ENCODE peak calls at places on chromosomes 4 and X, in six cellular contexts. Z, B, X, L, W and U are unnamed samples. For H3K4me1, the result is how much of the 10 kb centered on the place peaks cover.

GRCh38 chr4:1628892-1629703 is 55.0 kb downstream of the FAM53A start:
- DNase-seq in Z (peak), B (peak), X (peak), L (peak), W (peak), U (no peak)

GRCh38 chrX:119272882-119273806 is 37.1 kb downstream of the PGRMC1 start:
- DNase-seq in Z (no peak), B (peak), X (peak), L (no peak), W (no peak), U (peak)

GRCh38 chrX:69153060-69153730 is 12.1 kb downstream of the PJA1 start:
- DNase-seq in Z (peak), B (no peak), X (no peak), L (no peak), W (peak), U (peak)

GRCh38 chr4:5996641-5997040 is 21.6 kb downstream of the C4orf50 start:
- DNase-seq in Z (no peak), B (no peak), X (no peak), L (peak), W (no peak), U (no peak)

GRCh38 chr4:98204236-98204553 is 57.0 kb upstream of the RAP1GDS1 start:
- DNase-seq in Z (no peak), B (no peak), X (no peak), L (no peak), W (no peak), U (no peak)

GRCh38 chr4:163895369-163896005 is 401.0 kb downstream of the TMA16 start:
- DNase-seq in Z (no peak), B (no peak), X (no peak), L (no peak), W (no peak), U (no peak)

GRCh38 chr4:184398741-184399504 is 75.4 kb downstream of the IRF2 start:
- DNase-seq in Z (no peak), B (no peak), X (no peak), L (no peak), W (no peak), U (no peak)

GRCh38 chrX:54509401-54509800 is 13.4 kb upstream of the FGD1 start:
- DNase-seq in Z (no peak), B (no peak), X (peak), L (no peak), W (no peak), U (no peak)

GRCh38 chr4:76342803-76343202 is 36.3 kb downstream of the STBD1 start:
- DNase-seq in Z (no peak), B (no peak), X (no peak), L (no peak), W (no peak), U (no peak)

GRCh38 chrX:130981836-130982235 is 76.3 kb upstream of the ARHGAP36 start:
- DNase-seq in Z (no peak), B (no peak), X (no peak), L (no peak), W (no peak), U (no peak)

GRCh38 chr4:7254736-7255487 is 62.6 kb downstream of the SORCS2 start:
- DNase-seq in Z (no peak), B (peak), X (no peak), L (no peak), W (no peak), U (peak)

GRCh38 chr4:60201052-60201673 is 999.0 kb upstream of the ADGRL3 start:
- DNase-seq in Z (no peak), B (no peak), X (peak), L (no peak), W (peak), U (no peak)

GRCh38 chr4:14361084-14361483 is 641.2 kb upstream of the CPEB2 start:
- DNase-seq in Z (no peak), B (no peak), X (no peak), L (no peak), W (no peak), U (no peak)

GRCh38 chr4:30714408-30715031 is 5.6 kb upstream of the PCDH7 start:
- DNase-seq in Z (peak), B (no peak), X (peak), L (no peak), W (peak), U (no peak)

GRCh38 chr4:186020793-186021407 is 48.1 kb upstream of the TLR3 start:
- DNase-seq in Z (no peak), B (no peak), X (no peak), L (no peak), W (no peak), U (no peak)

GRCh38 chr4:84498203-84499026 is 677 bp downstream of the NKX6-1 start:
- DNase-seq in Z (no peak), B (peak), X (peak), L (no peak), W (no peak), U (no peak)

GRCh38 chr4:2783790-2784189 is 9.1 kb upstream of the SH3BP2 start:
- DNase-seq in Z (no peak), B (no peak), X (no peak), L (no peak), W (no peak), U (no peak)

GRCh38 chrX:126165721-126166401 is at the start of gene DCAF12L2:
- DNase-seq in Z (no peak), B (peak), X (peak), L (no peak), W (no peak), U (no peak)

GRCh38 chr4:11503166-11503565 is 74.5 kb upstream of the HS3ST1 start:
- DNase-seq in Z (peak), B (no peak), X (no peak), L (peak), W (no peak), U (no peak)

GRCh38 chr4:140661550-140661949 is 92.8 kb upstream of the UCP1 start:
- DNase-seq in Z (no peak), B (no peak), X (no peak), L (no peak), W (peak), U (no peak)

GRCh38 chrX:41923925-41924693 is 755 bp upstream of the CASK start:
- DNase-seq in Z (no peak), B (no peak), X (peak), L (no peak), W (no peak), U (no peak)

GRCh38 chr4:127609484-127609883 is 23.3 kb upstream of the INTU start:
- DNase-seq in Z (no peak), B (no peak), X (no peak), L (no peak), W (no peak), U (no peak)

GRCh38 chrX:53071604-53072417 is 10.4 kb upstream of the TSPYL2 start:
- DNase-seq in Z (peak), B (peak), X (peak), L (peak), W (peak), U (no peak)

GRCh38 chrX:15366507-15367352 is 17.5 kb downstream of the VEGFD start:
- DNase-seq in Z (no peak), B (no peak), X (no peak), L (no peak), W (no peak), U (no peak)

GRCh38 chr4:39521253-39521908 is 5.9 kb downstream of the UGDH start:
- DNase-seq in Z (no peak), B (no peak), X (peak), L (no peak), W (no peak), U (no peak)

GRCh38 chr4:110196871-110197420 is 1.5 kb downstream of the ELOVL6 start:
- DNase-seq in Z (peak), B (no peak), X (peak), L (peak), W (no peak), U (peak)

GRCh38 chr4:40003986-40004385 is 26.3 kb upstream of the PDS5A start:
- DNase-seq in Z (no peak), B (no peak), X (peak), L (no peak), W (no peak), U (no peak)

GRCh38 chr4:92215471-92215870 is 88.3 kb upstream of the GRID2 start:
- DNase-seq in Z (no peak), B (no peak), X (no peak), L (no peak), W (no peak), U (no peak)

GRCh38 chrX:38473715-38474114 is 87.6 kb upstream of the TSPAN7 start:
- DNase-seq in Z (no peak), B (no peak), X (no peak), L (no peak), W (no peak), U (no peak)

GRCh38 chrX:21004835-21005234 is 369.4 kb upstream of the CNKSR2 start:
- DNase-seq in Z (no peak), B (no peak), X (no peak), L (no peak), W (no peak), U (no peak)

GRCh38 chr4:26342328-26343040 is 21.7 kb downstream of the RBPJ start:
- DNase-seq in Z (no peak), B (no peak), X (peak), L (no peak), W (peak), U (no peak)

GRCh38 chrX:130916636-130917422 is 13.8 kb upstream of the ENOX2 start:
- DNase-seq in Z (peak), B (no peak), X (peak), L (no peak), W (peak), U (no peak)

GRCh38 chr4:7297881-7298280 is 105.5 kb downstream of the SORCS2 start:
- DNase-seq in Z (no peak), B (peak), X (no peak), L (no peak), W (no peak), U (no peak)

GRCh38 chrX:40008841-40009461 is 88.8 kb downstream of the BCOR start:
- DNase-seq in Z (peak), B (peak), X (no peak), L (peak), W (no peak), U (no peak)

GRCh38 chr4:108492816-108493595 is 127.4 kb upstream of the RPL34 start:
- DNase-seq in Z (no peak), B (no peak), X (peak), L (no peak), W (peak), U (no peak)

GRCh38 chrX:47574096-47574553 is 8.1 kb upstream of the TIMP1 start:
- DNase-seq in Z (no peak), B (no peak), X (no peak), L (peak), W (no peak), U (no peak)
- H3K4me1 ChIP-seq in Z (under half), B (under half), X (under half), L (under half), W (under half), U (under half)

DNA sequence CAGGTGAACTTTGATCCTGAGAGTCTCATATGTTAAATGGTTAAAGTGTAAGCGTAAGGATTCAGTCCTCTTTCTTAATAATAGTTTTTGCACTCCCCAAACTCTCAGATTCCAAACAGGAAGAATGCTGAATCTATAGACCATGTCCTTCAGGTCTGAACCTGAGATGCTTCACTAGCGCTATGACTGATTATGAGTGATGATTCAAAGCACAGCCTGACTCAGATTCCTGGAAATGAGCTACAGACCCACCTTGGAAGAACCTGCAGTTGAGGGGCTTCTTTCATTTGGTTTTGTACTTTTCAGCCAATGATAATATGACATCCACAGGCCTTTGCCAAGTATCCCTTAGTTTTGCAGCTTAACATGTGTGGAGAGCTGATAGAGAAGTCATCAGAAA is 1.4 kb downstream of the EDNRA start:
- DNase-seq in Z (no peak), B (no peak), X (peak), L (no peak), W (no peak), U (no peak)
- H3K4me3 ChIP-seq in Z (peak), B (peak), X (no peak), L (peak), W (no peak), U (no peak)

DNA sequence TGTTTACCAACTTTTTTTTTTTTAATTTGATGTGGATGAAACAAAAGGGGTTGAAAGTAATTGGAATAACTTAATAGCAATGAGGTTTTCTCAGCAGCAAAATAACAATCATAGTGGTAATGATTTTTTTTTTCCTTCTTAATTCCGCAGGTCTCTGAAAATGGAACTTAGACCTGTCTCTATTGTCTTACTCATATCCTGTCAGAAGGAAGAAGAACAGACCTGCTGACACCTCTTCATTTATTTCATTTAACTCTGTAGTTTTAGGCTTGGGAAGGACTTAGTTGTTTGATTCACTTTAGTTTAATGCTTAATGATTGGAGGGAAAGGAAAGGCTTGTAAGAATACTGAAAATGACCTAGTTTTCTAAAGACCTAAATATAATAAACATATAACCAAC is 9.0 kb downstream of the PCDH18 start:
- DNase-seq in Z (no peak), B (no peak), X (no peak), L (no peak), W (no peak), U (no peak)
- H3K4me1 ChIP-seq in Z (under half), B (under half), X (half or more), L (under half), W (under half), U (under half)

DNA sequence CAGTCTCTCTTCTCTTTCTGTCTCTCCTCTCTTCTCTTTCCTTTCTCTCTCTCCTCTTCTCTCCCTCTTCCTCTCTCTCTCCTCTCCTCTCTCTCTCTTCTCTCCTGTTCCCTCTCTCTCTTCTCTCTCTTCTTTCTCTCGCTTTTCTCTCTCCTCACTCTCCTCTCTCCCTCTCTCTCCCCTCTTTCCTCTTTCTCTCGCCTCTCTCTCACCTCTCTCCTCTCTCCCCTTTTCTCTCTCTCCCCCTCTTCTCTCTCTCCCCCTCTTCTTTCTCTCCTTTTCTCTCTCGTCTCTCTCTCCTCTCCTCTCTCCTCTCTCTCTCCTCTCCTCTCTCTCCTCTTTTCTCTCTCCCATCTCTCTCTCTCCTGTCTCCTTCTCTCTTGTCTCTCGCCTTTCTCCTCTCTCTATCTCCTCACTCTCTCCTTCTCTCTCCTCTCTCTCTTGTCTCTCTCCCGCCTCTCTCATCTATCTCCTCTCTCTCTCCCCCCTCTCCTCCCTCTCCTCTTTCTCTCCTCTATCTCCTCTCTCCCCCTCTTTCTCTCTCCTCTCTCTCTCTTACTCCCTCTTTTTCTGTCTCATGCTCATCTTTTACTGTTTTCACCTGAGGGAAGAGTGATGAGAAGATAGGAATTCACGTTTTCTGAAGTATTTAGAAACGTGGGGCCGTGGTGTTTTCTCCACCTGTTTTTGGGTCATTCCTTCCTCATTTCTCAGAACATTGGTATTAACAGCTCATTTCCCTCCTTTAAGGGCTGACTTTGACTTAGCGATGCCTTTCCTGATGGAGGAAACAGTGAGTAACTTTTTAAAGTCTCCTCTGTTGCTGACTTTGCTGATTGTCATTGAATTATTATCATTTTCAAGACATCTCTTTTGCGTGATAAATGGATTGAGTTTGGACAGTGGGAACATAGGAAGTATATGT is 80.6 kb upstream of the CD99 start:
- DNase-seq in Z (no peak), B (no peak), X (peak), L (no peak), W (no peak), U (no peak)
- H3K4me3 ChIP-seq in Z (peak), B (peak), X (peak), L (peak), W (peak), U (peak)